ENCODE peak calls at places on chromosome 20, in ten cellular contexts. K, D, O, W, B, F, C, U, P and X are unnamed samples.

GRCh38 chr20:51385941-51386530 is 156.5 kb downstream of the NFATC2 start:
- DNase-seq in K (peak; percentile 39), C (no peak), O (peak; percentile 56), W (no peak), P (no peak), D (no peak), B (peak; percentile 24), U (no peak), F (peak; percentile 43), X (peak; percentile 28)

GRCh38 chr20:34952676-34953075 is 2.9 kb downstream of the GSS start:
- DNase-seq in O (no peak), C (no peak), D (no peak), F (no peak), P (no peak), B (no peak), K (no peak), U (no peak), W (no peak), X (no peak)

GRCh38 chr20:61526907-61527306 is 274.8 kb downstream of the CDH4 start:
- DNase-seq in K (no peak), F (no peak), B (no peak), W (no peak), C (no peak), D (no peak), P (no peak), O (no peak), U (no peak), X (no peak)

GRCh38 chr20:19594896-19595295 is 163.2 kb upstream of the RIN2 start:
- DNase-seq in C (no peak), P (no peak), B (no peak), W (no peak), O (no peak), U (no peak), K (no peak), F (no peak), D (no peak), X (no peak)

GRCh38 chr20:59774204-59774641 is 159.2 kb downstream of the SYCP2 start:
- DNase-seq in W (peak; percentile 5), F (no peak), O (no peak), P (no peak), C (no peak), B (no peak), D (no peak), U (peak; percentile 43), K (no peak), X (no peak)

GRCh38 chr20:23954008-23954745 is 34.4 kb downstream of the GGTLC1 start:
- DNase-seq in K (no peak), C (no peak), P (no peak), W (no peak), F (no peak), O (no peak), U (no peak), B (no peak), D (no peak), X (no peak)

GRCh38 chr20:25223179-25223661 is 24.7 kb upstream of the PYGB start:
- DNase-seq in K (peak; percentile 78), B (peak; percentile 76), P (peak; percentile 39), W (peak; percentile 69), U (peak; percentile 65), D (no peak), F (peak; percentile 74), O (no peak), C (no peak), X (peak; percentile 71)

GRCh38 chr20:53750827-53751393 is 157.3 kb upstream of the ZNF217 start:
- DNase-seq in P (no peak), K (no peak), W (peak; percentile 25), U (peak; percentile 55), D (peak; percentile 69), B (no peak), F (no peak), O (peak; percentile 70), C (peak; percentile 59), X (peak; percentile 22)

GRCh38 chr20:62826646-62827322 is 9.9 kb downstream of the COL9A3 start:
- DNase-seq in P (peak; percentile 68), O (no peak), D (no peak), B (no peak), W (no peak), F (no peak), U (no peak), K (no peak), C (no peak), X (no peak)

GRCh38 chr20:62879275-62880146 is 17.9 kb upstream of the TCFL5 start:
- DNase-seq in W (no peak), U (no peak), O (no peak), C (no peak), K (no peak), F (no peak), P (peak; percentile 82), D (no peak), B (no peak), X (no peak)

GRCh38 chr20:14493408-14493807 is 156.0 kb upstream of the FLRT3 start:
- DNase-seq in C (no peak), P (no peak), O (no peak), U (no peak), W (no peak), F (no peak), B (no peak), K (no peak), D (no peak), X (no peak)

GRCh38 chr20:14495066-14495465 is 157.7 kb upstream of the FLRT3 start:
- DNase-seq in F (no peak), D (no peak), O (no peak), C (no peak), B (no peak), U (no peak), K (no peak), W (no peak), P (no peak), X (no peak)

GRCh38 chr20:14491436-14491835 is 154.0 kb upstream of the FLRT3 start:
- DNase-seq in D (no peak), F (no peak), P (no peak), K (no peak), B (no peak), C (no peak), O (no peak), U (no peak), W (no peak), X (no peak)

GRCh38 chr20:14497004-14497403 is 159.6 kb upstream of the FLRT3 start:
- DNase-seq in U (no peak), P (no peak), F (no peak), K (no peak), D (no peak), C (no peak), W (no peak), O (no peak), B (no peak), X (no peak)

GRCh38 chr20:14494355-14494754 is 156.9 kb upstream of the FLRT3 start:
- DNase-seq in D (no peak), U (no peak), O (no peak), F (no peak), W (no peak), B (no peak), C (no peak), P (no peak), K (no peak), X (no peak)
- H3K4me1 ChIP-seq in D (no peaks in the 10 kb centered on the region), U (no peaks in the 10 kb centered on the region), O (peaks cover 7% of the 10 kb centered on the region), F (no peaks in the 10 kb centered on the region), W (peaks cover under 1% of the 10 kb centered on the region), B (no peaks in the 10 kb centered on the region), C (no peaks in the 10 kb centered on the region), P (no peaks in the 10 kb centered on the region), K (no peaks in the 10 kb centered on the region), X (no peaks in the 10 kb centered on the region)

GRCh38 chr20:31661625-31662371 is 24.1 kb downstream of the COX4I2 start:
- DNase-seq in B (peak; percentile 40), K (peak; percentile 74), O (peak; percentile 91), U (peak; percentile 83), F (peak; percentile 90), D (no peak), C (peak; percentile 75), P (peak; percentile 92), W (peak; percentile 86), X (peak; percentile 85)

GRCh38 chr20:31664696-31665354 is 27.1 kb downstream of the COX4I2 start:
- DNase-seq in U (no peak), F (no peak), C (peak; percentile 37), W (no peak), K (no peak), D (no peak), P (no peak), O (no peak), B (no peak), X (peak; percentile 62)

GRCh38 chr20:31663524-31663837 is 25.8 kb downstream of the COX4I2 start:
- DNase-seq in D (no peak), K (no peak), C (no peak), B (no peak), P (no peak), U (no peak), W (no peak), F (no peak), O (no peak), X (no peak)

GRCh38 chr20:31663838-31664695 is 26.4 kb downstream of the COX4I2 start:
- DNase-seq in B (no peak), O (no peak), K (no peak), P (peak; percentile 46), U (no peak), F (no peak), C (peak; percentile 88), W (peak; percentile 79), D (no peak), X (peak; percentile 77)

DNA sequence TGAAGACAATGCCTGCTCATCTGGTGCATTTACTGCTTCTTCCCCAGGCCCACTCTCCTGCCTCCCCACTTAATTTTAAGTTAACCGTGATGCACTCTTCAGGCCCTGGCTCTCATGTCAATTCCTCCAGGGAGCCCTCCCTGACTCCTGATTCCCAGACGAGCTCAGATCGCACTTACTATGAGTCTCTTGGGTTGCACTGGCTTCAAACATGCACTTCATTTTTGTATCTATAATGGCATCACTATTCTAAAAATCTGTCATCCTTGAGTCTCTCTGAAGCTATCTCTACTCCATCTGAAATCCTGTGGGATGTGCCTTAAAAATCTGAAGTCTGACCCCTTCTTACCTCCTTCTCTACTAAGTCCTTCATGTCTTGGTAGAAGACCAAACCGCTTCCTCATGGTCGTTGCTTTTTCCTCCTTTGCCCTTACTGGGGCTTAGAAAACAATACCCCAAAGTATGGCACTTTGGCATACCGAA is 24.7 kb downstream of the COX4I2 start:
- DNase-seq in U (no peak), P (no peak), K (no peak), O (no peak), B (no peak), C (no peak), F (no peak), D (no peak), W (no peak), X (no peak)
- TF ChIP-seq POLR2AphosphoS5 in U (no peak), P (no peak), K (no peak), O (no peak), B (no peak), C (no peak), F (no peak), D (no peak), W (no peak), X (no peak)

GRCh38 chr20:57625181-57625958 is 5.1 kb upstream of the ZBP1 start:
- DNase-seq in B (no peak), K (no peak), D (no peak), W (no peak), F (no peak), U (no peak), P (no peak), C (no peak), O (no peak), X (no peak)
- H3K4me1 ChIP-seq in B (no peaks in the 10 kb centered on the region), K (peaks cover 5% of the 10 kb centered on the region), D (peaks cover 15% of the 10 kb centered on the region), W (peaks cover 4% of the 10 kb centered on the region), F (no peaks in the 10 kb centered on the region), U (peaks cover 31% of the 10 kb centered on the region), P (peaks cover 14% of the 10 kb centered on the region), C (no peaks in the 10 kb centered on the region), O (peaks cover 15% of the 10 kb centered on the region), X (peaks cover 33% of the 10 kb centered on the region)

DNA sequence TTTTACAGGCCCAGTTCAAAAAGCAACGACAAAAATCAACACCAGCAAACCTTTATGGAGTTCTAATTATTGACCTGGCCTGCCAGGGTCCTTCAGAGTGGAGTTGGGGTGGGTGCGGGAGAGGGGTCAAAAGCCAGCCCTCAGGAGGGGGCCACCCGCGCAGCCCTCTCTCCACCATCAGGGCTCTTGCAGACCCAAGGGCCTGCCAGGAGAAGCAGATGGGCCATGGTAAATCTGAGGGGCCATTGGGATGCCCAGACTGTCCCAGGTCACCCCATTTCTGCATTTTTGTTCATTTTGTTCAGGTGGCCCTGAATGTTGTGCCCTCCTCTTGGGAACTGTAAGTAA is 88.4 kb downstream of the DHX35 start:
- DNase-seq in B (no peak), W (no peak), C (no peak), O (peak; percentile 36), K (no peak), P (no peak), F (no peak), U (no peak), D (no peak), X (no peak)
- TF ChIP-seq POLR2AphosphoS5 in B (no peak), W (no peak), C (no peak), O (no peak), K (no peak), P (no peak), F (no peak), U (no peak), D (no peak), X (no peak)